ENCODE peak calls at places on chromosome 21, in ten cellular contexts. Y is iPS DF 6.9; B is OCI-LY7; R is WERI-Rb-1; J is vagina; X is Karpas-422; M is uterus; A is AG04450; T is CD4-positive, alpha-beta T cell; G is PC-3. Q is an unnamed sample.

GRCh38 chr21:33846141-33846540 is 69.5 kb downstream of the ATP5PO start:
- DNase-seq in M (no peak), G (no peak), R (no peak), B (no peak), X (no peak), A (no peak), Y (no peak), J (no peak), T (no peak), Q (no peak)

GRCh38 chr21:40155563-40155962 is 288.3 kb downstream of the PCP4 start:
- DNase-seq in M (no peak), X (no peak), A (no peak), B (no peak), G (no peak), Y (no peak), J (no peak), T (no peak), R (no peak), Q (no peak)

GRCh38 chr21:45632165-45632896 is 11.2 kb upstream of the PCBP3 start:
- DNase-seq in M (no peak), Y (no peak), G (no peak), R (no peak), X (no peak), T (no peak), B (peak), A (no peak), J (peak), Q (no peak)

GRCh38 chr21:35229290-35229689 is 180.2 kb upstream of the RUNX1 start:
- DNase-seq in X (no peak), G (no peak), B (no peak), A (no peak), T (no peak), Y (no peak), J (no peak), M (no peak), R (no peak), Q (no peak)

GRCh38 chr21:27168084-27168483 is 201.2 kb upstream of the ADAMTS5 start:
- DNase-seq in G (peak), A (no peak), Y (no peak), M (no peak), X (no peak), T (no peak), J (no peak), R (no peak), B (no peak), Q (no peak)

GRCh38 chr21:45320991-45321656 is 33.4 kb upstream of the POFUT2 start:
- DNase-seq in J (no peak), G (no peak), T (no peak), A (no peak), B (no peak), Y (no peak), X (no peak), R (peak), M (no peak), Q (no peak)

GRCh38 chr21:35475768-35476167 is 426.7 kb upstream of the RUNX1 start:
- DNase-seq in Y (no peak), A (no peak), R (no peak), J (no peak), G (no peak), B (no peak), T (no peak), X (no peak), M (no peak), Q (no peak)

GRCh38 chr21:45252448-45252925 is 35.2 kb downstream of the POFUT2 start:
- DNase-seq in A (no peak), M (no peak), G (no peak), R (no peak), J (no peak), B (no peak), Y (no peak), X (no peak), T (no peak), Q (no peak)

GRCh38 chr21:41260428-41260827 is 56.2 kb upstream of the FAM3B start:
- DNase-seq in X (no peak), B (no peak), T (no peak), M (no peak), G (no peak), R (no peak), Y (no peak), A (no peak), J (no peak), Q (no peak)

GRCh38 chr21:45525153-45525909 is 16.9 kb downstream of the SLC19A1 start:
- DNase-seq in Y (no peak), M (peak), A (no peak), R (no peak), X (no peak), T (no peak), J (no peak), B (no peak), G (no peak), Q (no peak)

GRCh38 chr21:33299181-33299752 is 25.5 kb upstream of the IFNAR1 start:
- DNase-seq in A (no peak), J (no peak), T (peak), Y (no peak), R (no peak), M (no peak), B (peak), X (peak), G (peak), Q (no peak)

GRCh38 chr21:28554660-28555475 is 437.8 kb downstream of the LTN1 start:
- DNase-seq in T (no peak), X (no peak), M (no peak), B (no peak), R (peak), A (no peak), J (no peak), Y (no peak), G (no peak), Q (no peak)

GRCh38 chr21:41168391-41169257 is 664 bp downstream of the BACE2 start:
- DNase-seq in M (peak), G (peak), A (no peak), J (peak), R (peak), Y (no peak), X (no peak), B (no peak), T (no peak), Q (no peak)

GRCh38 chr21:46667735-46668380 is 32.4 kb downstream of the PRMT2 start:
- DNase-seq in X (peak), R (peak), Y (no peak), M (no peak), B (no peak), G (peak), A (no peak), T (no peak), J (peak), Q (no peak)

GRCh38 chr21:45365608-45366241 is 39.2 kb upstream of the COL18A1 start:
- DNase-seq in R (no peak), G (peak), J (no peak), X (no peak), T (no peak), Y (no peak), A (peak), M (no peak), B (no peak), Q (no peak)

GRCh38 chr21:33362044-33362555 is 37.3 kb downstream of the IFNAR1 start:
- DNase-seq in T (peak), A (no peak), M (no peak), X (peak), R (no peak), B (peak), Y (peak), G (peak), J (no peak), Q (no peak)

DNA sequence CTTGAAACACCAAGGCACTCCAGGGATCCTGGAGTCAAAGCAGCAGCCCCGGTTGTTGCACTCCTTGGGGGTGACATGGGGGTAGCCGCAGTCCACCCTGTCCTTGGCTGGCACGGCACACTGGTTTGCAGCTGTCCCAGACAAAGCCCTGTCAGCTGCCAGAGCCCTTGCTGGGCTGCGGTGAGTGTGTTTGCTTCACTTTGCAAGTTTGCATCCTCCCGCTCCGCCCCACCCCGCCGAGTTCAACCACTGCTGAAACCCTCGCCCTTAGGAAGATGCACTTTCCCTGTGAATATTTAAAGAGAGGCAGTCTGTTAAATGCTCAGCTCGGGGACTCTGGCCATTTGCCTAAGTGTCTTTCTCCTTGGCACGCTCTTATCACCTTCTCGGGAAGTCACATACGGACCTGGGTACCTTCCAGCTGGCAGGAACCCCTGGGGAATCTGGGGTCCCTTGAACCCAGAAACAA is 1.7 kb downstream of the TFF3 start:
- DNase-seq in T (no peak), R (no peak), G (no peak), J (no peak), Y (no peak), B (no peak), A (no peak), M (no peak), X (no peak), Q (no peak)
- H3K27ac ChIP-seq in T (no peak), R (no peak), G (no peak), J (no peak), Y (no peak), B (no peak), A (no peak), M (no peak), X (no peak), Q (no peak)

GRCh38 chr21:37350472-37350871 is 16.1 kb upstream of the DYRK1A start:
- DNase-seq in T (no peak), M (no peak), Y (no peak), R (no peak), J (no peak), B (no peak), G (peak), A (no peak), X (no peak), Q (no peak)
- H3K27ac ChIP-seq in T (no peak), M (no peak), Y (no peak), R (no peak), J (no peak), B (no peak), G (no peak), A (no peak), X (no peak), Q (no peak)

GRCh38 chr21:25215698-25216384 is 391.4 kb downstream of the MRPL39 start:
- DNase-seq in M (no peak), A (no peak), R (no peak), Y (no peak), G (no peak), J (no peak), X (no peak), T (no peak), B (no peak), Q (no peak)
- H3K27ac ChIP-seq in M (no peak), A (no peak), R (no peak), Y (no peak), G (no peak), J (no peak), X (no peak), T (no peak), B (no peak), Q (no peak)

GRCh38 chr21:43021191-43021590 is 46.8 kb downstream of the PKNOX1 start:
- DNase-seq in Y (no peak), X (no peak), T (no peak), M (no peak), R (no peak), B (no peak), G (no peak), A (no peak), J (no peak), Q (no peak)
- H3K27ac ChIP-seq in Y (no peak), X (peak), T (no peak), M (no peak), R (no peak), B (peak), G (no peak), A (no peak), J (no peak), Q (no peak)

GRCh38 chr21:31041295-31042079 is 3.2 kb upstream of the KRTAP19-8 start:
- DNase-seq in A (no peak), R (no peak), T (no peak), J (no peak), X (no peak), M (no peak), Y (no peak), B (no peak), G (no peak), Q (no peak)

GRCh38 chr21:31045841-31046240 is 7.6 kb upstream of the KRTAP19-8 start:
- DNase-seq in A (no peak), G (no peak), X (no peak), Y (no peak), R (no peak), J (no peak), T (no peak), M (no peak), B (no peak), Q (no peak)

GRCh38 chr21:31038376-31038775 is at the start of gene KRTAP19-8:
- DNase-seq in T (no peak), R (no peak), A (no peak), B (no peak), M (no peak), G (no peak), J (no peak), Y (no peak), X (no peak), Q (no peak)

GRCh38 chr21:31043495-31043894 is 5.2 kb upstream of the KRTAP19-8 start:
- DNase-seq in Y (no peak), B (no peak), G (no peak), T (no peak), X (no peak), M (no peak), A (no peak), R (no peak), J (no peak), Q (no peak)

DNA sequence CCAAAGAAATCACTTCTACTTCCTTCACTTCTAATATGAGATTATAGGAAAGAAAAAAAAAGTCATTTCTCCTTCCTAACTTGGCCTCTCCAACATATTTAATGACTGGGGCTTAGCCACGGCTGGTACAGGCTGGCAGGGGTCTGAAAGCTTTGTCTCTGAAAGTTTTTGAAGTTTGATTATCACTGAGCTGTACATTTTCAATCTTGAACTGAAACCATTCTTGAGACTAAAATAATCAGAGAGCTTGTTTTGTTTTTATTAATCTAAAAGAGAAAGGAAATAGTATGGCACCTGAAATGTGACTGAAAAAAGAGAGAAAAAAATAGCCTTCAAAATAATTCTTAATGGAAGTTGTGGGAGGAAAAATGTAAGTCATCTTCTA is 3.8 kb upstream of the KRTAP19-8 start:
- DNase-seq in A (no peak), J (no peak), R (no peak), Y (no peak), G (no peak), X (no peak), T (no peak), B (no peak), M (no peak), Q (no peak)
- H3K27ac ChIP-seq in A (no peak), J (no peak), R (no peak), Y (no peak), G (no peak), X (no peak), T (no peak), B (no peak), M (no peak), Q (no peak)

DNA sequence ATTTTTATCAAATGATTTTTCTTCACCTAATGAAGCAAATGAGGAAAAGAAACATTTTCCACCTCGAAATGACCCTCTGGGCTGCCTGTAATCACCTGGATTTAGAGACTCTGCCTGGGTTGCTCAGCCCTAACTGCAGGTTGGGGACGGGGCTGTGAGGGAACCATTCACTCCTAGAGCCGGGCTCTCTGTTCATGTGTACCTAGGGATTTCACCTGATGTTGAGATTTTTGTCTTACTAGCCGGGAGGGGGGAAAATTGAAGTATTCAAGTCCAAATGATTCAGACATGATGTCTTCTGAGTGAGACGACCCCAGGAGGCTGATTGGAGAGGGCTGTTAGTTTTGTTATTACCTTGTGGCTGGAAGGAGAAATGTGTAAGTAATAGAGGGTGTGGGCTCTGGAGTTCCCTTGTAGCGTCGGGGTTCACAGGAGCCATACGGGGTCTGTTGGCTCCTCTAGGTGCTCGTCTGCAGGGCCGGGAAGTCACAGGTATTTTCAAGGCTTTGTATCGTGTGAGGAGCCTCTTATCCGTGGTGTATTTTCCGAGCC is 42.3 kb upstream of the PWP2 start:
- DNase-seq in M (no peak), R (no peak), B (no peak), X (no peak), T (no peak), A (no peak), J (no peak), G (no peak), Y (no peak), Q (no peak)
- H3K27ac ChIP-seq in M (no peak), R (no peak), B (no peak), X (no peak), T (peak), A (no peak), J (no peak), G (no peak), Y (no peak), Q (no peak)

GRCh38 chr21:17088500-17088899 is 424.3 kb upstream of the CXADR start:
- DNase-seq in R (no peak), G (no peak), A (no peak), T (no peak), X (no peak), J (no peak), B (no peak), M (no peak), Y (no peak), Q (no peak)

DNA sequence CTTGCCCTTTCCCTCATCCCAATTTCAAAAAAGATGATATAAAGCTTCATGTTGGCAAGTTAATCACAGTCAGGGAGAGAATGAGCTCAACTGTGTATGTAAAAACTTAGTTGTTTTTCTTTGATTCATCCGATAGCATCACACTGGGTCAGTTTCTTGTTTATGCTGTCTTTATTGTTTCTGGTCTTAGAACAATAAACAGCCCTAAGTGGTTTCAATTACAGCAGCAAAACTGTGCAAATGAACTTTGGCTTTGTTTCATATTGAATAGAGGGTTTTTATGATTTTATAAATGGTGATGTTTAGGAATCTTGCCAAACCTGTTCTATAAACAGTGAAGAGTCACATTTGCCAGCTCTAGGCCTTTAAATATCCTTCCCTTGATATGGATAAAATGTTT is 423.7 kb upstream of the CXADR start:
- DNase-seq in G (peak), R (no peak), Y (no peak), M (no peak), J (no peak), T (no peak), A (no peak), X (no peak), B (no peak), Q (no peak)
- H3K27ac ChIP-seq in G (no peak), R (no peak), Y (no peak), M (peak), J (peak), T (no peak), A (no peak), X (no peak), B (no peak), Q (no peak)

DNA sequence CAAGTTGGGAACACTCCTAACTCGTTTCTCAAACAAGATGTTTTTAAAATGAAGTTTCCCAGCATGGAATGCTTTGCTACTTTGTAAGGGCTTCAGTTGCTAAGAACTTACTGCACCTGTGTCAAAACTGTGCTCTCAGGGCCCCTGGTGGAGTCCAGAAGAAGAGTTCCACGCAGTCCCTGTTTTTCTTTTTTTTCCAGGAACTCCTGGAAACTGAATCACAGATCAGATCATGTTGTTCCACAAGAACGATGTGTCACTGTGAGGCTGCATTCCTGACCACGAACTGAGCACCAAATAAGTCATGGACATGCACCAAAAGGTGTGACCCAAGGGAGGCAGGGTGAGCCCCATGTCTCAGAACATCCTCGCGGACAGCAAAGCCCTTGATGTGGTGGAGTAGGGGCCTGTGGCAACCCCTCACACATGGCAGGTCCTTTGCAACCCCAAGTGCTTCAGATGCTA is 257.2 kb downstream of the KCNJ6 start:
- DNase-seq in M (peak), G (peak), X (no peak), T (no peak), R (no peak), A (peak), B (no peak), J (no peak), Y (no peak), Q (no peak)
- H3K27ac ChIP-seq in M (peak), G (no peak), X (no peak), T (no peak), R (no peak), A (no peak), B (no peak), J (no peak), Y (no peak), Q (peak)